ENCODE peak calls at places on chromosomes 7 and 10, in nine cellular contexts. N is CD4-positive, CD25-positive, alpha-beta regulatory T cell; R is mammary epithelial cell; E is psoas muscle; P is cardiac muscle cell; D is OCI-LY7; C is IMR-90; T is MM.1S; F is heart left ventricle. W is an unnamed sample. For H3K4me1, the result is how much of the 10 kb centered on the place peaks cover.

GRCh38 chr10:95482501-95483248 is 78.5 kb downstream of the SORBS1 start:
- DNase-seq in N (no peak), R (no peak), E (no peak), P (no peak), D (no peak), C (no peak), T (no peak), F (no peak), W (no peak)

GRCh38 chr7:34900891-34901493 is 136.3 kb downstream of the DPY19L1 start:
- DNase-seq in N (peak), R (no peak), E (no peak), P (peak), D (peak), C (no peak), T (no peak), F (peak), W (peak)

GRCh38 chr7:47228386-47229014 is 353.4 kb downstream of the TNS3 start:
- DNase-seq in N (no peak), R (no peak), E (no peak), P (no peak), D (peak), C (no peak), T (no peak), F (no peak), W (no peak)

GRCh38 chr7:127809285-127809702 is 157.3 kb downstream of the SND1 start:
- DNase-seq in N (no peak), R (peak), E (peak), P (peak), D (no peak), C (peak), T (no peak), F (no peak), W (no peak)

GRCh38 chr7:27611043-27611442 is 51.6 kb downstream of the HIBADH start:
- DNase-seq in N (no peak), R (peak), E (no peak), P (no peak), D (no peak), C (peak), T (no peak), F (no peak), W (no peak)

GRCh38 chr7:151954866-151955820 is 1.1 kb upstream of the GALNTL5 start:
- DNase-seq in N (no peak), R (no peak), E (peak), P (peak), D (no peak), C (no peak), T (no peak), F (peak), W (peak)

GRCh38 chr10:93437946-93438795 is 44.0 kb downstream of the MYOF start:
- DNase-seq in N (no peak), R (peak), E (no peak), P (peak), D (no peak), C (peak), T (no peak), F (no peak), W (no peak)

GRCh38 chr7:53602817-53603418 is 567.5 kb downstream of the POM121L12 start:
- DNase-seq in N (no peak), R (peak), E (no peak), P (no peak), D (no peak), C (no peak), T (no peak), F (no peak), W (no peak)

GRCh38 chr10:114526497-114527238 is 122.4 kb upstream of the AFAP1L2 start:
- DNase-seq in N (peak), R (peak), E (peak), P (peak), D (peak), C (peak), T (peak), F (peak), W (peak)

GRCh38 chr10:26780793-26781601 is 79.8 kb downstream of the ABI1 start:
- DNase-seq in N (no peak), R (peak), E (no peak), P (peak), D (peak), C (peak), T (no peak), F (no peak), W (no peak)

GRCh38 chr10:23871211-23871610 is 337.7 kb upstream of the KIAA1217 start:
- DNase-seq in N (no peak), R (no peak), E (no peak), P (no peak), D (peak), C (no peak), T (no peak), F (no peak), W (no peak)

GRCh38 chr10:15245530-15245929 is 77.0 kb upstream of the NMT2 start:
- DNase-seq in N (peak), R (no peak), E (no peak), P (peak), D (peak), C (no peak), T (no peak), F (no peak), W (no peak)

GRCh38 chr7:22726849-22727792 is at the start of gene IL6:
- DNase-seq in N (peak), R (peak), E (peak), P (peak), D (no peak), C (peak), T (no peak), F (peak), W (peak)

GRCh38 chr10:113326160-113327111 is 226.4 kb upstream of the HABP2 start:
- DNase-seq in N (peak), R (peak), E (peak), P (peak), D (no peak), C (peak), T (no peak), F (peak), W (peak)

GRCh38 chr7:29763266-29763665 is 43.0 kb upstream of the WIPF3 start:
- DNase-seq in N (no peak), R (peak), E (no peak), P (no peak), D (no peak), C (no peak), T (no peak), F (no peak), W (no peak)

GRCh38 chr7:137074386-137075030 is 206.1 kb downstream of the CHRM2 start:
- DNase-seq in N (no peak), R (no peak), E (no peak), P (peak), D (no peak), C (peak), T (no peak), F (no peak), W (no peak)

GRCh38 chr10:70974351-70974901 is 86.1 kb upstream of the PCBD1 start:
- DNase-seq in N (no peak), R (peak), E (no peak), P (peak), D (no peak), C (peak), T (peak), F (no peak), W (no peak)

DNA sequence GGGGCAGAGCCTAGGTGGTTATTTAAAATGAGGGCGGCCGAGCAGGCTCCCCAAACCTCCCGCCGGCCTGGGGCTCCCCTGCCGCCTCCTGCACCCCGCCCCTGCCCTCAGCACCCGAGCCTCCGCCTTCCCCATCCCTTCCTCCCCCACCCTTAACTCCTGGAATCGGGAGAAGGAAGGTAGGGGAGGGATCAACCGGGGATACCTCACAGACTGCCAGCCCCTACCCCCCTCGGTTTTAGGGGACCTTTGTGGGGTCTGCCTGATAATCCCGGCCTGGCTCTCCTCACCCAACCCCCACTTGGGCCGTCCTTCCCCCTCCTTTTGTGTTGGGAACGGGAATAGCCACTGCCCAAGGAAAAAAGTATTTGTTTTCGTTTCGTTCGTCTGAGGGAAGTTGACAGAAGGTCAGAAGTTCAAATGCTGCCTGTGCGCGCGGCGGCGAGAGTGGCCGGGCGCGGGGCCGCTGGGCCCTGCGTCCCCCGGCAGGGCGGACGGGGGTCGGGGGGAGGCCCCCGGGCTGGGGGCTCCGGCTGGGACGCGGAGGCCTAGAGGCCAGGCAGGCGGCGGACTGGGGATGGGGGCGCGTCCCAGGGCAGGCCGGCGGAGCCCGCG is 2.8 kb downstream of the SHH start:
- DNase-seq in N (no peak), R (no peak), E (no peak), P (no peak), D (no peak), C (no peak), T (no peak), F (no peak), W (no peak)
- H3K4me3 ChIP-seq in N (no peak), R (no peak), E (peak), P (peak), D (no peak), C (no peak), T (no peak), F (peak), W (peak)

DNA sequence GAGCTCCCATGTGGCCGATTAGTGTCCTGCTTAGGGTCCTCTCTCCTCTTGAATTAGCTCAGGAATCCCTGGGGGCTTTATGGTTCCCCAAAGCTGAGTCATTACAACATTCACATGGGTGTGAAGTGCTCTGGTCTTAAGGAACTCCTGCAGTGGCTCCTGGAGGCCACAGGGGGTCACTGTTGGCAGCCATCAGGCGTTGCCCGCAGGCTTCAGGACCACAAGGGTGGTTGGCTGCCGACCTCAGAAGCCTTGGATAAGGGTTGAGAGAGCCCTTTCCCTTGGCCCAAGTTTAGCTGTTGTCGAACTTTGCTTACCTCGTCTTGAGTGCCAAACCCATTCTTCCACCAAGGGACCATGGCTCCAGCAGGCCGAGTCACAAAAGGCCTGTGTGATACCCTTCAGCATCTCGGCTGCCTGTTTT is 61.7 kb downstream of the SH2D4B start:
- DNase-seq in N (peak), R (peak), E (no peak), P (peak), D (peak), C (peak), T (peak), F (peak), W (peak)
- H3K4me1 ChIP-seq in N (under half), R (under half), E (under half), P (under half), D (under half), C (under half), T (under half), F (under half), W (under half)

GRCh38 chr7:73736885-73737284 is 1.7 kb downstream of the ABHD11 start:
- DNase-seq in N (no peak), R (no peak), E (no peak), P (no peak), D (no peak), C (no peak), T (no peak), F (no peak), W (no peak)

GRCh38 chr7:73737491-73738219 is 947 bp downstream of the ABHD11 start:
- DNase-seq in N (no peak), R (no peak), E (no peak), P (no peak), D (no peak), C (no peak), T (no peak), F (no peak), W (no peak)

GRCh38 chr7:73738220-73738611 is 386 bp downstream of the ABHD11 start:
- DNase-seq in N (peak), R (no peak), E (no peak), P (peak), D (peak), C (peak), T (peak), F (peak), W (peak)

GRCh38 chr7:73734619-73735525 is 3.7 kb downstream of the ABHD11 start:
- DNase-seq in N (peak), R (peak), E (peak), P (peak), D (peak), C (peak), T (peak), F (peak), W (peak)

DNA sequence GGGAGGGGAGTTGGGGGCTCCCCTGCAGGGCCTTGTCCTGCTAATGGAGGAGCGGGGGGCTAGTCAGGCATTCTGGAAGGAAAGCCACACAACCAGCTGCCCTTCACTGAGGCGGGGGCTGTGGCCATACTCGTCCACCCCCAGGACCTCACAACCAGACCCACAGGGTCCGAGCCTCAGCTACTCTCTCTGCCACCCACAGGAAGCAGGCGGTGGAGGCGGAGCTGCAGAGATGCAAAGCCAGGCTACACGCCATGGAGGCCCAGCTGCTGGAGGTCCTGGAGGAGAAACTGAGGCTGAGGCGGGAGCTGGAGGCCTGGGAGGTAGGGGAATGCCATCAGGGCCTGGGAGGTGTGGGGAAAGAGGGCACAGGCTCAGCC is 3.1 kb downstream of the ABHD11 start:
- DNase-seq in N (no peak), R (no peak), E (no peak), P (no peak), D (no peak), C (no peak), T (no peak), F (no peak), W (no peak)
- H3K27ac ChIP-seq in N (no peak), R (no peak), E (no peak), P (no peak), D (no peak), C (no peak), T (no peak), F (no peak), W (no peak)

GRCh38 chr10:69328346-69328687 is 50.0 kb downstream of the HK1 start:
- DNase-seq in N (no peak), R (no peak), E (no peak), P (no peak), D (no peak), C (no peak), T (no peak), F (no peak), W (no peak)
- H3K4me3 ChIP-seq in N (peak), R (peak), E (peak), P (no peak), D (no peak), C (no peak), T (no peak), F (peak), W (no peak)

DNA sequence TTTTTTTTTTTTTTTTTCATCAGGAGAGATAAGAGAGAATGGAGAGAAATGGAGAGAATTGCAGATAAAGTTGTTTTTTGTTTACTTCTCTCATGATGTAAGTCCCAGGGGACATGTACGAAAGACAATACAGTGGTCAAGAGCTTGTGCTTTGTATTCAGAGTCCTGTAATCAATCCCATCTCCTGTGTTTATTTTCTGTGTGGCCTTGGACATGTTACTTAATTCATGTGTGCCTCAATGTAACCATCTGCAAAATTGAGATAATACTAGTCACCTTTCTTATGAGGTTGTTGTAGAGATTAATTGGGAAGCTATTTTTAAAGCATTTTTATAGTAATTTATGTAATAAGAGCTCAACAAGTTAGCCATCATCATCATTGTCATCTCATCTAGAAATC is 117.5 kb downstream of the CDK14 start:
- DNase-seq in N (no peak), R (no peak), E (no peak), P (peak), D (no peak), C (no peak), T (no peak), F (no peak), W (no peak)
- H3K4me1 ChIP-seq in N (under half), R (under half), E (under half), P (half or more), D (half or more), C (under half), T (under half), F (under half), W (under half)

GRCh38 chr10:7720478-7720877 is 17.4 kb downstream of the ITIH2 start:
- DNase-seq in N (no peak), R (no peak), E (no peak), P (no peak), D (no peak), C (no peak), T (no peak), F (no peak), W (no peak)
- H3K27ac ChIP-seq in N (no peak), R (no peak), E (no peak), P (no peak), D (no peak), C (no peak), T (no peak), F (no peak), W (no peak)

DNA sequence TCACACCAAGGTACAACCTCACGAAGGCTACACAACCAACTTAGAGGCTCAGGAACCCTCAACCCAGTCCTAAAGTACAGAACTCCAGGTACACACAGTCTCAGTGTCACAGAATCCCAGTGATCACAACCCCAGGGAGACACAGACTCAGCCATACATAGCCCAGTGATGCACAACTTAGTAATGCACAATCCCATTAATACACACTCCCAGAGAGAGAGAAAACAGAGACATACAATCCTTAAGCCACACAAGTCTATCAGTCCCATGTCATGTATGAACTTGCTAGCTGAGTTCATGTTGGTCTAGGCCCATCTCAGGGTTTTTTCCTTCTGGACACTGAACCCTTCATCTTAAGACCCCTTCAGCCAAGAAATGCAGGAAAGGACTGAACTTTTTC is 4.6 kb downstream of the KCNIP2 start:
- DNase-seq in N (no peak), R (peak), E (no peak), P (no peak), D (no peak), C (no peak), T (no peak), F (no peak), W (no peak)
- H3K4me3 ChIP-seq in N (no peak), R (no peak), E (no peak), P (no peak), D (no peak), C (no peak), T (no peak), F (no peak), W (no peak)

DNA sequence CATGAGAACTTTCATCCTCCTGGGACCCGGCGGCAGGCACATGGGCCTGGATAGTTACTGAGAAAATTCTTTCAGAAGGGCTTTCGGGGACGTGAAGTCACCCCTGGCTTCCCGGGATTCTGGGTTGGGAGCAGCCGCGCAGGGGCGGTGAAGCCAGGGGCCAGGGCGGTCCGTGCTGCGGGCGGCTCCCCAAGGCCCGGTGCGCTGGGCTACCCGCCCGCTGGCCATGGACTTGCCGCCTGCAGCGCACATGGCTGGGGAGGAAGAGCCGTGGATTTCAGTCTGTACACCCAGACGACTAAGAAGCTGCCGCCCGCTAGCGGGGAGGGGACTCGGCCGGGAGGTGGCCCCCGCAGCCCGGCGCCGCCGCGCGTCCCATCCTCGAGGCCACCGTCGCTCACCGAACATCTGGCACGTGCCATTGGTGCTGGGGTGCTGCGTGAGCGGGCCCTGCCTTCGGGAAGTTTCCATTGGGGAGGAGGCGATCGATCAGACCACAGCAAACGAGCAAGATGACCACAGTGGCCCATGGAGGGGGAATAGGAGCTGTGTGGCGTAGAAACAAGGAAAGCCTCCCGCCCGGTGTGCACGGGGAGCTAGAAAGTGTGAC is 64.5 kb downstream of the TMEM209 start:
- DNase-seq in N (no peak), R (no peak), E (peak), P (no peak), D (no peak), C (no peak), T (no peak), F (no peak), W (no peak)
- H3K4me1 ChIP-seq in N (under half), R (under half), E (under half), P (under half), D (under half), C (under half), T (under half), F (under half), W (under half)

GRCh38 chr10:133012573-133013359 is 70.4 kb upstream of the CFAP46 start:
- DNase-seq in N (no peak), R (no peak), E (peak), P (no peak), D (no peak), C (no peak), T (no peak), F (peak), W (peak)
- H3K27ac ChIP-seq in N (no peak), R (no peak), E (no peak), P (no peak), D (no peak), C (no peak), T (no peak), F (no peak), W (no peak)

GRCh38 chr7:8435597-8436243 is 2.3 kb downstream of the NXPH1 start:
- DNase-seq in N (no peak), R (no peak), E (no peak), P (no peak), D (no peak), C (no peak), T (no peak), F (no peak), W (no peak)
- H3K4me3 ChIP-seq in N (no peak), R (no peak), E (no peak), P (no peak), D (no peak), C (no peak), T (no peak), F (no peak), W (no peak)

W was measured in heart right ventricle.